ENCODE peak calls at places on chromosomes 5 and 9, in seven cellular contexts. E is Calu3; W is amygdala; S is stimulated activated CD4-positive, alpha-beta T cell treated with anti-CD3 and anti-CD28 coated beads, Interleukin-1b, Interleukin-23, amount 100 ng/mL, for 48 hours; L is COR-L47; Z is T-helper 9 cell; C is HL-60. F is an unnamed sample.

GRCh38 chr9:94644543-94644942 is 5.2 kb upstream of the FBP1 start:
- DNase-seq in Z (no peak), C (no peak), L (no peak), W (no peak), S (no peak), E (no peak), F (no peak)

GRCh38 chr9:23044549-23044948 is 597.9 kb downstream of the DMRTA1 start:
- DNase-seq in E (no peak), L (no peak), C (no peak), S (no peak), Z (no peak), W (no peak), F (no peak)

GRCh38 chr5:72293495-72294055 is 26.5 kb downstream of the MRPS27 start:
- DNase-seq in C (no peak), E (no peak), L (no peak), W (no peak), Z (no peak), S (no peak), F (no peak)

GRCh38 chr5:76736679-76737078 is 20.8 kb downstream of the F2R start:
- DNase-seq in L (no peak), Z (no peak), S (no peak), E (no peak), W (no peak), C (no peak), F (no peak)

GRCh38 chr5:172868436-172868923 is 34.4 kb downstream of the ERGIC1 start:
- DNase-seq in W (no peak), L (no peak), E (no peak), S (no peak), C (no peak), Z (no peak), F (no peak)

GRCh38 chr5:80961376-80962281 is 1.5 kb downstream of the RASGRF2 start:
- DNase-seq in Z (peak), W (no peak), L (no peak), C (no peak), S (peak), E (peak), F (no peak)

GRCh38 chr5:95768731-95769130 is 37.6 kb downstream of the RHOBTB3 start:
- DNase-seq in L (no peak), E (no peak), C (no peak), Z (no peak), W (no peak), S (no peak), F (no peak)

GRCh38 chr9:122225323-122226141 is 3.2 kb downstream of the LHX6 start:
- DNase-seq in W (no peak), L (no peak), S (no peak), Z (no peak), E (no peak), C (no peak), F (no peak)

GRCh38 chr9:93265301-93265971 is 81.5 kb downstream of the WNK2 start:
- DNase-seq in E (no peak), L (no peak), C (no peak), Z (no peak), S (no peak), W (no peak), F (no peak)

GRCh38 chr9:114733814-114734213 is 51.8 kb upstream of the TEX48 start:
- DNase-seq in C (no peak), E (no peak), W (no peak), L (no peak), Z (no peak), S (no peak), F (no peak)

GRCh38 chr5:97150401-97150800 is 8.0 kb upstream of the LIX1 start:
- DNase-seq in S (no peak), C (no peak), L (no peak), E (no peak), W (no peak), Z (no peak), F (no peak)

GRCh38 chr5:123936548-123936947 is 424.6 kb downstream of the CSNK1G3 start:
- DNase-seq in E (no peak), Z (no peak), S (no peak), L (no peak), W (no peak), C (no peak), F (no peak)

GRCh38 chr5:39714036-39714698 is 289.4 kb upstream of the DAB2 start:
- DNase-seq in L (no peak), C (peak), W (no peak), S (peak), Z (peak), E (peak), F (peak)

GRCh38 chr9:100515578-100516494 is 42.9 kb downstream of the TMEFF1 start:
- DNase-seq in L (no peak), Z (no peak), C (no peak), S (no peak), W (no peak), E (no peak), F (peak)

GRCh38 chr5:176626876-176627236 is 3.5 kb downstream of the SNCB start:
- DNase-seq in W (no peak), E (no peak), C (no peak), L (no peak), S (no peak), Z (no peak), F (no peak)

GRCh38 chr5:73280821-73281746 is 108.1 kb downstream of the TMEM174 start:
- DNase-seq in E (peak), Z (no peak), S (no peak), L (peak), C (no peak), W (no peak), F (no peak)

GRCh38 chr5:112848116-112848811 is 12.8 kb upstream of the SRP19 start:
- DNase-seq in E (peak), S (no peak), W (no peak), Z (no peak), C (peak), L (peak), F (peak)

GRCh38 chr5:2038337-2039179 is 155.8 kb upstream of the IRX4 start:
- DNase-seq in E (no peak), C (peak), W (no peak), L (no peak), Z (peak), S (peak), F (peak)

GRCh38 chr5:162272417-162272816 is 204.8 kb downstream of the GABRG2 start:
- DNase-seq in L (no peak), E (no peak), Z (no peak), S (no peak), W (no peak), C (no peak), F (no peak)

GRCh38 chr5:1770443-1770802 is 29.2 kb downstream of the MRPL36 start:
- DNase-seq in Z (no peak), E (no peak), L (no peak), W (no peak), C (no peak), S (no peak), F (no peak)

GRCh38 chr5:81068063-81068462 is 107.9 kb downstream of the RASGRF2 start:
- DNase-seq in E (no peak), L (no peak), W (no peak), C (no peak), S (no peak), Z (no peak), F (no peak)

GRCh38 chr5:54936201-54936600 is 49.2 kb downstream of the ESM1 start:
- DNase-seq in Z (no peak), E (no peak), S (no peak), W (no peak), L (no peak), C (no peak), F (no peak)

GRCh38 chr5:9197881-9198260 is 348.0 kb downstream of the SEMA5A start:
- DNase-seq in L (no peak), E (no peak), C (no peak), S (no peak), W (no peak), Z (no peak), F (no peak)

GRCh38 chr5:150219142-150219541 is 29.3 kb downstream of the SLC6A7 start:
- DNase-seq in W (no peak), S (no peak), Z (no peak), E (no peak), L (no peak), C (no peak), F (no peak)

GRCh38 chr5:174421408-174421805 is 303.0 kb upstream of the MSX2 start:
- DNase-seq in C (no peak), E (no peak), S (no peak), W (no peak), Z (no peak), L (no peak), F (no peak)

GRCh38 chr5:40879163-40879942 is 29.9 kb upstream of the C7 start:
- DNase-seq in Z (no peak), E (no peak), L (no peak), S (no peak), C (no peak), W (no peak), F (peak)

GRCh38 chr5:14452685-14453084 is 128.9 kb upstream of the OTULINL start:
- DNase-seq in Z (no peak), S (no peak), W (no peak), C (no peak), E (no peak), L (no peak), F (no peak)

GRCh38 chr5:146662229-146662628 is 146.2 kb upstream of the GPR151 start:
- DNase-seq in E (peak), W (no peak), L (peak), C (peak), S (no peak), Z (no peak), F (no peak)

GRCh38 chr5:168168978-168169696 is 122.3 kb upstream of the WWC1 start:
- DNase-seq in Z (no peak), C (no peak), E (no peak), L (no peak), S (no peak), W (no peak), F (no peak)

GRCh38 chr9:108835831-108836230 is 20.0 kb downstream of the ACTL7B start:
- DNase-seq in Z (no peak), W (no peak), S (no peak), E (no peak), L (no peak), C (no peak), F (no peak)

GRCh38 chr5:176319827-176320554 is 41.6 kb downstream of the KIAA1191 start:
- DNase-seq in S (no peak), C (no peak), L (no peak), Z (no peak), E (no peak), W (no peak), F (no peak)

GRCh38 chr5:76412511-76412910 is 9.4 kb downstream of the IQGAP2 start:
- DNase-seq in C (no peak), L (no peak), W (no peak), S (no peak), Z (no peak), E (no peak), F (no peak)

GRCh38 chr9:104276709-104277245 is 182.7 kb downstream of the SMC2 start:
- DNase-seq in W (no peak), L (no peak), E (no peak), C (no peak), S (no peak), Z (no peak), F (no peak)